ENCODE peak calls at places on chromosomes 12 and 14, in seven cellular contexts. One of them, this sample, is unnamed.

GRCh38 chr12:58957298-58957697 is 37.0 kb upstream of the LRIG3 start:
- DNase-seq in kidney epithelial cell: no peak
- DNase-seq in smooth muscle cell of the brain vasculature: no peak
- DNase-seq in testis: no peak
- DNase-seq in GDM1: no peak
- DNase-seq in tibial artery: no peak
- DNase-seq in activated naive CD4-positive, alpha-beta T cell: no peak
- DNase-seq in this sample: no peak

GRCh38 chr12:125331342-125332052 is 266.3 kb downstream of the AACS start:
- DNase-seq in kidney epithelial cell: no peak
- DNase-seq in testis: peak
- DNase-seq in smooth muscle cell of the brain vasculature: no peak
- DNase-seq in GDM1: no peak
- DNase-seq in tibial artery: no peak
- DNase-seq in activated naive CD4-positive, alpha-beta T cell: no peak
- DNase-seq in this sample: no peak

GRCh38 chr14:91295276-91295845 is 50.9 kb upstream of the GPR68 start:
- DNase-seq in tibial artery: no peak
- DNase-seq in smooth muscle cell of the brain vasculature: no peak
- DNase-seq in kidney epithelial cell: no peak
- DNase-seq in activated naive CD4-positive, alpha-beta T cell: no peak
- DNase-seq in GDM1: no peak
- DNase-seq in testis: no peak
- DNase-seq in this sample: no peak

GRCh38 chr14:50569714-50570274 is 9.8 kb downstream of the ATL1 start:
- DNase-seq in activated naive CD4-positive, alpha-beta T cell: no peak
- DNase-seq in testis: no peak
- DNase-seq in kidney epithelial cell: no peak
- DNase-seq in smooth muscle cell of the brain vasculature: no peak
- DNase-seq in GDM1: no peak
- DNase-seq in tibial artery: no peak
- DNase-seq in this sample: no peak

GRCh38 chr14:53195949-53196348 is 42.8 kb upstream of the DDHD1 start:
- DNase-seq in GDM1: no peak
- DNase-seq in smooth muscle cell of the brain vasculature: no peak
- DNase-seq in activated naive CD4-positive, alpha-beta T cell: no peak
- DNase-seq in kidney epithelial cell: no peak
- DNase-seq in testis: no peak
- DNase-seq in tibial artery: no peak
- DNase-seq in this sample: no peak

GRCh38 chr14:101242442-101243385 is 318.6 kb upstream of the DIO3 start:
- DNase-seq in activated naive CD4-positive, alpha-beta T cell: no peak
- DNase-seq in smooth muscle cell of the brain vasculature: no peak
- DNase-seq in kidney epithelial cell: no peak
- DNase-seq in GDM1: no peak
- DNase-seq in tibial artery: no peak
- DNase-seq in testis: no peak
- DNase-seq in this sample: no peak

GRCh38 chr12:88720231-88720630 is 140.0 kb upstream of the KITLG start:
- DNase-seq in testis: no peak
- DNase-seq in smooth muscle cell of the brain vasculature: no peak
- DNase-seq in activated naive CD4-positive, alpha-beta T cell: no peak
- DNase-seq in GDM1: no peak
- DNase-seq in tibial artery: no peak
- DNase-seq in kidney epithelial cell: no peak
- DNase-seq in this sample: no peak

GRCh38 chr12:82047480-82047879 is 288.3 kb upstream of the PPFIA2 start:
- DNase-seq in kidney epithelial cell: no peak
- DNase-seq in tibial artery: peak
- DNase-seq in GDM1: no peak
- DNase-seq in testis: no peak
- DNase-seq in activated naive CD4-positive, alpha-beta T cell: no peak
- DNase-seq in smooth muscle cell of the brain vasculature: no peak
- DNase-seq in this sample: no peak

GRCh38 chr14:22939684-22940083 is 10.5 kb upstream of the PRMT5 start:
- DNase-seq in testis: no peak
- DNase-seq in GDM1: no peak
- DNase-seq in activated naive CD4-positive, alpha-beta T cell: no peak
- DNase-seq in smooth muscle cell of the brain vasculature: no peak
- DNase-seq in tibial artery: no peak
- DNase-seq in kidney epithelial cell: no peak
- DNase-seq in this sample: no peak

GRCh38 chr12:90062799-90063198 is 354.2 kb upstream of the ATP2B1 start:
- DNase-seq in activated naive CD4-positive, alpha-beta T cell: no peak
- DNase-seq in tibial artery: no peak
- DNase-seq in kidney epithelial cell: no peak
- DNase-seq in GDM1: no peak
- DNase-seq in testis: no peak
- DNase-seq in smooth muscle cell of the brain vasculature: no peak
- DNase-seq in this sample: no peak

GRCh38 chr14:39266589-39266870 is 32.8 kb downstream of the MIA2 start:
- DNase-seq in kidney epithelial cell: no peak
- DNase-seq in GDM1: no peak
- DNase-seq in testis: peak
- DNase-seq in tibial artery: peak
- DNase-seq in activated naive CD4-positive, alpha-beta T cell: no peak
- DNase-seq in smooth muscle cell of the brain vasculature: no peak
- DNase-seq in this sample: peak

GRCh38 chr12:93348568-93349435 is 28.9 kb upstream of the NUDT4 start:
- DNase-seq in GDM1: no peak
- DNase-seq in testis: peak
- DNase-seq in kidney epithelial cell: no peak
- DNase-seq in smooth muscle cell of the brain vasculature: no peak
- DNase-seq in activated naive CD4-positive, alpha-beta T cell: no peak
- DNase-seq in tibial artery: no peak
- DNase-seq in this sample: no peak

GRCh38 chr12:51972849-51973273 is 21.4 kb downstream of the ACVR1B start:
- DNase-seq in kidney epithelial cell: no peak
- DNase-seq in tibial artery: peak
- DNase-seq in testis: peak
- DNase-seq in activated naive CD4-positive, alpha-beta T cell: no peak
- DNase-seq in smooth muscle cell of the brain vasculature: no peak
- DNase-seq in GDM1: peak
- DNase-seq in this sample: peak

GRCh38 chr12:92775416-92775815 is 72.6 kb downstream of the PLEKHG7 start:
- DNase-seq in tibial artery: no peak
- DNase-seq in activated naive CD4-positive, alpha-beta T cell: no peak
- DNase-seq in GDM1: no peak
- DNase-seq in kidney epithelial cell: no peak
- DNase-seq in smooth muscle cell of the brain vasculature: no peak
- DNase-seq in testis: no peak
- DNase-seq in this sample: no peak

GRCh38 chr14:45068396-45068795 is 15.5 kb upstream of the PRPF39 start:
- DNase-seq in testis: no peak
- DNase-seq in activated naive CD4-positive, alpha-beta T cell: no peak
- DNase-seq in GDM1: no peak
- DNase-seq in tibial artery: no peak
- DNase-seq in smooth muscle cell of the brain vasculature: no peak
- DNase-seq in kidney epithelial cell: no peak
- DNase-seq in this sample: no peak

GRCh38 chr12:114669501-114670256 is 14.3 kb downstream of the TBX3 start:
- DNase-seq in activated naive CD4-positive, alpha-beta T cell: no peak
- DNase-seq in GDM1: no peak
- DNase-seq in testis: no peak
- DNase-seq in smooth muscle cell of the brain vasculature: no peak
- DNase-seq in kidney epithelial cell: no peak
- DNase-seq in tibial artery: no peak
- DNase-seq in this sample: no peak

GRCh38 chr14:92500491-92500941 is 13.1 kb upstream of the RIN3 start:
- DNase-seq in GDM1: no peak
- DNase-seq in kidney epithelial cell: no peak
- DNase-seq in tibial artery: no peak
- DNase-seq in testis: peak
- DNase-seq in activated naive CD4-positive, alpha-beta T cell: no peak
- DNase-seq in smooth muscle cell of the brain vasculature: no peak
- DNase-seq in this sample: no peak

GRCh38 chr14:65179918-65180724 is 77.8 kb upstream of the MAX start:
- DNase-seq in testis: peak
- DNase-seq in GDM1: no peak
- DNase-seq in kidney epithelial cell: peak
- DNase-seq in smooth muscle cell of the brain vasculature: no peak
- DNase-seq in activated naive CD4-positive, alpha-beta T cell: no peak
- DNase-seq in tibial artery: peak
- DNase-seq in this sample: peak

GRCh38 chr14:60775296-60775695 is 40.7 kb downstream of the MNAT1 start:
- DNase-seq in smooth muscle cell of the brain vasculature: no peak
- DNase-seq in testis: no peak
- DNase-seq in tibial artery: no peak
- DNase-seq in activated naive CD4-positive, alpha-beta T cell: no peak
- DNase-seq in GDM1: no peak
- DNase-seq in kidney epithelial cell: no peak
- DNase-seq in this sample: no peak

GRCh38 chr12:31362115-31362758 is 36.3 kb upstream of the SINHCAF start:
- DNase-seq in smooth muscle cell of the brain vasculature: no peak
- DNase-seq in kidney epithelial cell: no peak
- DNase-seq in testis: no peak
- DNase-seq in tibial artery: no peak
- DNase-seq in GDM1: no peak
- DNase-seq in activated naive CD4-positive, alpha-beta T cell: no peak
- DNase-seq in this sample: peak

GRCh38 chr12:84131076-84131475 is 781.5 kb downstream of the SLC6A15 start:
- DNase-seq in activated naive CD4-positive, alpha-beta T cell: no peak
- DNase-seq in GDM1: no peak
- DNase-seq in tibial artery: no peak
- DNase-seq in testis: no peak
- DNase-seq in smooth muscle cell of the brain vasculature: peak
- DNase-seq in kidney epithelial cell: no peak
- DNase-seq in this sample: no peak

GRCh38 chr12:116146386-116146785 is 131.1 kb downstream of the MED13L start:
- DNase-seq in activated naive CD4-positive, alpha-beta T cell: no peak
- DNase-seq in smooth muscle cell of the brain vasculature: no peak
- DNase-seq in tibial artery: no peak
- DNase-seq in GDM1: no peak
- DNase-seq in kidney epithelial cell: no peak
- DNase-seq in testis: no peak
- DNase-seq in this sample: no peak

GRCh38 chr14:23831591-23831990 is 122.0 kb upstream of the DHRS4 start:
- DNase-seq in tibial artery: no peak
- DNase-seq in testis: no peak
- DNase-seq in activated naive CD4-positive, alpha-beta T cell: no peak
- DNase-seq in smooth muscle cell of the brain vasculature: no peak
- DNase-seq in GDM1: peak
- DNase-seq in kidney epithelial cell: no peak
- DNase-seq in this sample: no peak

GRCh38 chr14:74546416-74546815 is 52.9 kb downstream of the ISCA2 start:
- DNase-seq in tibial artery: no peak
- DNase-seq in kidney epithelial cell: no peak
- DNase-seq in activated naive CD4-positive, alpha-beta T cell: no peak
- DNase-seq in smooth muscle cell of the brain vasculature: no peak
- DNase-seq in GDM1: no peak
- DNase-seq in testis: no peak
- DNase-seq in this sample: no peak

GRCh38 chr14:73824536-73824935 is 27.1 kb upstream of the PTGR2 start:
- DNase-seq in smooth muscle cell of the brain vasculature: no peak
- DNase-seq in tibial artery: no peak
- DNase-seq in GDM1: no peak
- DNase-seq in activated naive CD4-positive, alpha-beta T cell: no peak
- DNase-seq in kidney epithelial cell: no peak
- DNase-seq in testis: no peak
- DNase-seq in this sample: no peak

GRCh38 chr12:53252349-53252916 is 15.7 kb upstream of the ESPL1 start:
- DNase-seq in GDM1: no peak
- DNase-seq in activated naive CD4-positive, alpha-beta T cell: no peak
- DNase-seq in testis: no peak
- DNase-seq in smooth muscle cell of the brain vasculature: no peak
- DNase-seq in kidney epithelial cell: no peak
- DNase-seq in tibial artery: no peak
- DNase-seq in this sample: peak

GRCh38 chr14:41201721-41202120 is 405.0 kb upstream of the LRFN5 start:
- DNase-seq in testis: no peak
- DNase-seq in smooth muscle cell of the brain vasculature: no peak
- DNase-seq in tibial artery: no peak
- DNase-seq in activated naive CD4-positive, alpha-beta T cell: no peak
- DNase-seq in kidney epithelial cell: no peak
- DNase-seq in GDM1: no peak
- DNase-seq in this sample: no peak

GRCh38 chr12:41089438-41089837 is 98.7 kb upstream of the PDZRN4 start:
- DNase-seq in smooth muscle cell of the brain vasculature: no peak
- DNase-seq in GDM1: no peak
- DNase-seq in activated naive CD4-positive, alpha-beta T cell: no peak
- DNase-seq in testis: no peak
- DNase-seq in tibial artery: no peak
- DNase-seq in kidney epithelial cell: no peak
- DNase-seq in this sample: no peak

GRCh38 chr14:50521912-50522341 is 10.4 kb downstream of the MAP4K5 start:
- DNase-seq in GDM1: no peak
- DNase-seq in tibial artery: no peak
- DNase-seq in activated naive CD4-positive, alpha-beta T cell: no peak
- DNase-seq in testis: no peak
- DNase-seq in kidney epithelial cell: no peak
- DNase-seq in smooth muscle cell of the brain vasculature: no peak
- DNase-seq in this sample: no peak

GRCh38 chr14:54637270-54637669 is 70.3 kb downstream of the SAMD4A start:
- DNase-seq in tibial artery: no peak
- DNase-seq in smooth muscle cell of the brain vasculature: no peak
- DNase-seq in GDM1: no peak
- DNase-seq in activated naive CD4-positive, alpha-beta T cell: no peak
- DNase-seq in testis: no peak
- DNase-seq in kidney epithelial cell: no peak
- DNase-seq in this sample: no peak

GRCh38 chr12:69415471-69416275 is 54.5 kb upstream of the FRS2 start:
- DNase-seq in smooth muscle cell of the brain vasculature: peak
- DNase-seq in activated naive CD4-positive, alpha-beta T cell: no peak
- DNase-seq in tibial artery: peak
- DNase-seq in kidney epithelial cell: no peak
- DNase-seq in testis: peak
- DNase-seq in GDM1: no peak
- DNase-seq in this sample: peak

GRCh38 chr12:100823988-100824387 is 29.4 kb downstream of the ANO4 start:
- DNase-seq in activated naive CD4-positive, alpha-beta T cell: no peak
- DNase-seq in kidney epithelial cell: no peak
- DNase-seq in GDM1: no peak
- DNase-seq in testis: no peak
- DNase-seq in tibial artery: no peak
- DNase-seq in smooth muscle cell of the brain vasculature: no peak
- DNase-seq in this sample: no peak